ENCODE peak calls at places on chromosomes 12 and 14, in seven cellular contexts. B is HFFc6; O is stimulated activated CD8-positive, alpha-beta memory T cell treated with anti-CD3 and anti-CD28 coated beads, Interleukin-15, amount 100 ng/mL, for 24 hours; J is non-pigmented ciliary epithelial cell; R is HFF-Myc; Z is anterior cingulate cortex; K is iPS DF 19.7. X is an unnamed sample.

GRCh38 chr14:22226381-22226780 is 362.6 kb downstream of the DAD1 start:
- DNase-seq in R (no peak), K (no peak), O (no peak), B (peak; percentile 18), J (no peak), Z (no peak), X (no peak)

GRCh38 chr12:107359382-107359781 is 266.0 kb upstream of the CRY1 start:
- DNase-seq in K (no peak), B (peak; percentile 10), O (no peak), J (no peak), Z (no peak), R (no peak), X (no peak)

GRCh38 chr14:67999693-68000384 is 180.3 kb downstream of the RAD51B start:
- DNase-seq in Z (no peak), K (no peak), J (no peak), B (peak; percentile 81), R (peak; percentile 84), O (no peak), X (no peak)

GRCh38 chr12:63844391-63845341 is at the start of gene SRGAP1:
- DNase-seq in B (peak; percentile 49), R (no peak), K (no peak), Z (peak; percentile 74), O (no peak), J (peak; percentile 26), X (peak; percentile 36)

GRCh38 chr14:83260751-83261150 is 1727.1 kb upstream of the SEL1L start:
- DNase-seq in J (peak; percentile 4), R (no peak), B (no peak), Z (no peak), K (no peak), O (no peak), X (no peak)

GRCh38 chr14:52018252-52018651 is 28.9 kb downstream of the RTRAF start:
- DNase-seq in B (peak; percentile 39), J (no peak), K (no peak), R (peak; percentile 52), Z (no peak), O (no peak), X (no peak)

GRCh38 chr12:459430-460258 is at the start of gene B4GALNT3:
- DNase-seq in R (no peak), O (no peak), Z (peak; percentile 73), K (no peak), J (no peak), B (no peak), X (no peak)

GRCh38 chr14:64801800-64802199 is 77.9 kb downstream of the SPTB start:
- DNase-seq in K (no peak), J (no peak), R (no peak), Z (no peak), B (peak; percentile 12), O (no peak), X (no peak)

GRCh38 chr14:21840765-21841164 is 167.1 kb upstream of the OR4E1 start:
- DNase-seq in B (no peak), O (no peak), Z (no peak), J (no peak), R (no peak), K (no peak), X (no peak)

GRCh38 chr12:95790912-95791849 is 617 bp upstream of the NTN4 start:
- DNase-seq in O (no peak), R (no peak), B (no peak), K (no peak), Z (no peak), J (no peak), X (no peak)

GRCh38 chr12:48999371-49000131 is at the start of gene DDN:
- DNase-seq in O (no peak), B (peak; percentile 53), J (no peak), Z (peak; percentile 81), K (no peak), R (no peak), X (peak; percentile 12)

GRCh38 chr14:99548285-99548684 is 55.7 kb downstream of the CCDC85C start:
- DNase-seq in J (no peak), B (no peak), O (no peak), K (no peak), R (no peak), Z (no peak), X (no peak)

GRCh38 chr12:104722541-104723534 is 235.3 kb downstream of the SLC41A2 start:
- DNase-seq in B (no peak), R (no peak), Z (no peak), K (no peak), J (no peak), O (no peak), X (no peak)

GRCh38 chr12:88805692-88806091 is 225.4 kb upstream of the KITLG start:
- DNase-seq in B (no peak), K (no peak), O (no peak), R (no peak), J (no peak), Z (no peak), X (no peak)

GRCh38 chr12:92898755-92899154 is 30.3 kb downstream of the EEA1 start:
- DNase-seq in O (no peak), J (no peak), Z (no peak), R (no peak), K (no peak), B (peak; percentile 10), X (no peak)

GRCh38 chr14:95817271-95817670 is 59.4 kb upstream of the TUNAR start:
- DNase-seq in K (no peak), J (no peak), R (no peak), Z (no peak), B (no peak), O (no peak), X (no peak)

GRCh38 chr12:19276767-19277166 is 147.2 kb downstream of the PLEKHA5 start:
- DNase-seq in B (no peak), Z (no peak), R (no peak), K (no peak), J (no peak), O (no peak), X (no peak)

GRCh38 chr12:11729008-11729407 is 79.5 kb downstream of the ETV6 start:
- DNase-seq in J (no peak), R (no peak), K (no peak), O (no peak), B (no peak), Z (no peak), X (no peak)

GRCh38 chr12:38543151-38543550 is 226.6 kb downstream of the ALG10B start:
- DNase-seq in B (no peak), J (no peak), R (no peak), O (no peak), K (no peak), Z (no peak), X (no peak)

GRCh38 chr12:117105902-117106301 is 6.7 kb upstream of the TESC start:
- DNase-seq in K (no peak), J (no peak), Z (no peak), B (no peak), R (no peak), O (no peak), X (no peak)

GRCh38 chr12:40946612-40947194 is 241.4 kb upstream of the PDZRN4 start:
- DNase-seq in Z (no peak), R (no peak), B (peak; percentile 13), J (no peak), O (no peak), K (no peak), X (no peak)

GRCh38 chr12:47938093-47938492 is 25.3 kb upstream of the TMEM106C start:
- DNase-seq in R (peak; percentile 39), B (peak; percentile 48), Z (no peak), J (no peak), O (no peak), K (no peak), X (no peak)

GRCh38 chr12:64004639-64005038 is 160.1 kb downstream of the SRGAP1 start:
- DNase-seq in O (no peak), Z (no peak), B (peak; percentile 70), R (no peak), J (peak; percentile 58), K (no peak), X (no peak)

GRCh38 chr12:30440826-30441602 is 254.7 kb downstream of the IPO8 start:
- DNase-seq in B (no peak), O (no peak), J (no peak), R (no peak), K (no peak), Z (no peak), X (no peak)

X was measured in NCI-H2227 treated with DMSO at 0.1 percent for 48 hours.